ENCODE peak calls at places on chromosomes 2 and 18, in four cellular contexts. G is HepG2, C is K562, D is GM12878. A is an unnamed sample.

GRCh38 chr2:17583166-17583565 is 42.7 kb downstream of the VSNL1 start:
- DNase-seq in G (no peak), D (no peak), C (no peak), A (no peak)

GRCh38 chr18:29147944-29148343 is 971.0 kb upstream of the CDH2 start:
- DNase-seq in C (no peak), D (no peak), G (no peak), A (peak)

GRCh38 chr2:12441750-12442626 is 274.7 kb upstream of the TRIB2 start:
- DNase-seq in G (no peak), D (no peak), C (peak), A (no peak)

GRCh38 chr2:157233506-157233905 is 24.0 kb upstream of the GALNT5 start:
- DNase-seq in C (peak), G (no peak), D (no peak), A (no peak)

GRCh38 chr18:6938003-6938402 is 179.6 kb downstream of the LAMA1 start:
- DNase-seq in C (no peak), D (no peak), G (no peak), A (no peak)

GRCh38 chr18:75111673-75112485 is 97.1 kb downstream of the PTGR3 start:
- DNase-seq in D (no peak), C (no peak), G (no peak), A (no peak)

GRCh38 chr2:188884051-188884450 is 90.1 kb upstream of the COL3A1 start:
- DNase-seq in C (no peak), G (no peak), D (no peak), A (no peak)

GRCh38 chr2:3654031-3654430 is 4.0 kb upstream of the ALLC start:
- DNase-seq in C (no peak), D (no peak), G (no peak), A (no peak)

GRCh38 chr18:55513199-55513598 is 74.8 kb downstream of the TCF4 start:
- DNase-seq in G (no peak), C (no peak), D (no peak), A (no peak)

GRCh38 chr2:46117994-46118393 is 179.2 kb upstream of the EPAS1 start:
- DNase-seq in G (no peak), D (no peak), C (no peak), A (no peak)

GRCh38 chr2:32425719-32426141 is 68.9 kb downstream of the BIRC6 start:
- DNase-seq in G (no peak), C (no peak), D (no peak), A (no peak)

GRCh38 chr2:145729993-145730770 is 1210.3 kb upstream of the ZEB2 start:
- DNase-seq in G (no peak), C (peak), D (no peak), A (no peak)

GRCh38 chr18:60358516-60358915 is 14.1 kb downstream of the MC4R start:
- DNase-seq in G (no peak), D (no peak), C (no peak), A (no peak)

GRCh38 chr18:69082497-69082896 is 284.6 kb downstream of the CCDC102B start:
- DNase-seq in G (no peak), D (no peak), C (no peak), A (no peak)

GRCh38 chr2:71779306-71779855 is 326.0 kb downstream of the DYSF start:
- DNase-seq in G (no peak), D (no peak), C (no peak), A (no peak)

GRCh38 chr2:236748801-236749200 is 179.2 kb downstream of the ACKR3 start:
- DNase-seq in D (no peak), G (no peak), C (no peak), A (no peak)

GRCh38 chr18:24138281-24138883 is 480 bp upstream of the CABYR start:
- DNase-seq in G (no peak), C (no peak), D (no peak), A (no peak)

GRCh38 chr2:85584354-85584856 is at the start of gene VAMP5:
- DNase-seq in C (no peak), D (no peak), G (peak), A (no peak)

GRCh38 chr18:79471048-79471447 is 75.3 kb downstream of the NFATC1 start:
- DNase-seq in G (no peak), C (no peak), D (no peak), A (no peak)

GRCh38 chr2:36530983-36531354 is 67.0 kb downstream of the FEZ2 start:
- DNase-seq in G (no peak), C (no peak), D (no peak), A (no peak)

GRCh38 chr2:216034065-216034464 is 20.7 kb upstream of the MREG start:
- DNase-seq in D (peak), G (peak), C (peak), A (peak)

GRCh38 chr2:177404243-177404642 is 11.7 kb downstream of the AGPS start:
- DNase-seq in G (no peak), D (no peak), C (no peak), A (no peak)

GRCh38 chr18:697771-698170 is 14.7 kb downstream of the ENOSF1 start:
- DNase-seq in C (no peak), D (no peak), G (no peak), A (no peak)

GRCh38 chr2:25313711-25314513 is 27.8 kb downstream of the DNMT3A start:
- DNase-seq in G (no peak), D (no peak), C (no peak), A (no peak)

GRCh38 chr2:160667811-160668210 is 174.2 kb upstream of the RBMS1 start:
- DNase-seq in G (no peak), D (no peak), C (no peak), A (no peak)

GRCh38 chr2:190318931-190319556 is 582 bp downstream of the HIBCH start:
- DNase-seq in D (no peak), G (no peak), C (peak), A (peak)

GRCh38 chr2:9780368-9781130 is 62.7 kb upstream of the TAF1B start:
- DNase-seq in G (no peak), D (no peak), C (no peak), A (no peak)

GRCh38 chr2:9778012-9778411 is 65.3 kb upstream of the TAF1B start:
- DNase-seq in C (peak), D (no peak), G (no peak), A (peak)

GRCh38 chr2:9778471-9779402 is 64.5 kb upstream of the TAF1B start:
- DNase-seq in D (no peak), C (no peak), G (no peak), A (no peak)

GRCh38 chr2:9781252-9781651 is 62.0 kb upstream of the TAF1B start:
- DNase-seq in C (no peak), G (no peak), D (no peak), A (no peak)

DNA sequence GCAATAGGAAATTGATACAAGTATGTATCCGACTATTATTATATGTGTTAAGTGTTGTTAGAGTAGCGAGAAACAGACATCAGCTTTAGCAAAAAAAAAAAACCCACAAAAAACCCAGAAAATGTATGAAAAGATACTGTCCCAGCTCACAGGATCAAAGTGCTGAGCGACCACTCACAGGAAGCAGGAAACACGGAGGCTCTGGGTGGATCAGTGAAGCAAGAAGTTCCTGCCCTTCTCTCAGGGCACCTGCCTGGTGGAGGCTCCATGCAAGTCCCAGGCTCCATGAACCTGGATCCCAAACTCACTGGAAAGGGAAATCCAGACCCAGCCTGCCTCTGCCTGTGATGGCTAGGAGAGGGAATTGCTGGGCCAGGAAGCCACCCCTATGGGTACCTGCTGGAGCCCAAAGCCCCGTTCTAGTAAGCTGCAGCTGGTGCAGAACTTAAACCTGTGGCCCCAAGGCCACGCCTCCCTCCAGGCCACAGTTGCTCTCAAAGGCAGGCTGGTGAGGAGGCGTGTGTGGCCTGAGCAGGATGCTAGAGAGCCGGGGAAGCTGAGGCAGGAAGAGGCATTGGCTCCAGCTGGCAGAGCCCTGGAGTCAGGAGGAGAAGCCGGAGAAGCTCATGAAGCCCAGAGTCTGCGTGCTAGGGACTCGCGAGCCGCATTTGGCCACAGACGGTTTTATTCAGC is 63.6 kb upstream of the TAF1B start:
- DNase-seq in D (no peak), C (no peak), G (no peak), A (no peak)
- TF ChIP-seq TARDBP in D (no peak), C (no peak), G (no peak), A (no peak)

GRCh38 chr2:128560718-128561117 is 242.1 kb upstream of the HS6ST1 start:
- DNase-seq in D (no peak), G (no peak), C (no peak), A (no peak)
- TF ChIP-seq TARDBP in D (no peak), G (no peak), C (no peak), A (no peak)

DNA sequence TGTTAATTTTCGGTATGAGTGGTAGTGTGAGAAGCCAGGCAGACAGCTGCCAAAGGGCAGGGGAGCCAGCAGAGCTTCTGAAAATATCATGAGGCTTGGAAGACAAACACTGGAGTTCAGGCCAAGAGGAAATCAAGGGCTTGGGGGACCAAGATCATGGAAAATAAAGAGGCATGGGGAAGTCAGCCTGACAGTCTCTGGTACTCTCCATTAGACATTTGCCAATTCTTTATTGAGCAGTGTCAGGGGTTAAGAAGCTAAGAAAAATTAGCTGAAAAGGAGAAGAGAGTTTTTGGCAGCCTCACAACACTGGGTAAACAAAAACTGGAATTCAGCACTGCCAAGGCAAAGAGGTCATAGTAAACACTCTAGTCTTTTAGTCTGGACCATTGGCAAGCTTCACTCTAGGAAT is 612.7 kb downstream of the EPHA4 start:
- DNase-seq in C (no peak), G (no peak), D (no peak), A (no peak)
- TF ChIP-seq TARDBP in C (no peak), G (no peak), D (no peak), A (no peak)

DNA sequence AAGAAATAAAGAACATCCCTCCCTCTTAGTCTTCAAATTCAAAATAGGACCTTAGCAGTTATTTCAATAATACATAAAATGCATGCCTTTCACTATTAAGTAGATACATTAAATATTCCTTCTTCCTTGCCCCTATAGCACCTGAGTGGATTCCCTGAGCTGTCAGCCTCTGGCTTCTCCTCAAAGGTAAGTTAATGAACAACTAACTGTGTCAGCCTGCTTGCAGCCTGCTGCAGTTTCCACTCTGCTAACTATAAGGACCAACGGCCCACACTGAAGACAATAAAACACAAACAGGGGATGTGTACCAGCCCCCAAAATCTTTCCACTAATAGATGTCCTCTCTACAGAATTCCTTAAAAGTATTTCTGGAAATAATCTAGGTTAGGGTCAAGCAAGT is 5.0 kb downstream of the KCTD1 start:
- DNase-seq in D (no peak), G (peak), C (no peak), A (no peak)
- TF ChIP-seq TARDBP in D (no peak), G (no peak), C (no peak), A (no peak)

GRCh38 chr2:205712508-205712907 is 30.2 kb downstream of the NRP2 start:
- DNase-seq in G (no peak), C (no peak), D (no peak), A (no peak)
- TF ChIP-seq TARDBP in G (no peak), C (no peak), D (no peak), A (no peak)

GRCh38 chr2:48045613-48046012 is 139.3 kb upstream of the FBXO11 start:
- DNase-seq in C (no peak), G (no peak), D (peak), A (no peak)

GRCh38 chr2:48048725-48049124 is 142.4 kb upstream of the FBXO11 start:
- DNase-seq in G (no peak), D (no peak), C (no peak), A (no peak)

GRCh38 chr2:48049371-48049770 is 143.1 kb upstream of the FBXO11 start:
- DNase-seq in C (no peak), G (no peak), D (no peak), A (no peak)

GRCh38 chr2:48050711-48051110 is 144.4 kb upstream of the FBXO11 start:
- DNase-seq in D (no peak), G (no peak), C (no peak), A (no peak)
- TF ChIP-seq TARDBP in D (no peak), G (no peak), C (no peak), A (no peak)

DNA sequence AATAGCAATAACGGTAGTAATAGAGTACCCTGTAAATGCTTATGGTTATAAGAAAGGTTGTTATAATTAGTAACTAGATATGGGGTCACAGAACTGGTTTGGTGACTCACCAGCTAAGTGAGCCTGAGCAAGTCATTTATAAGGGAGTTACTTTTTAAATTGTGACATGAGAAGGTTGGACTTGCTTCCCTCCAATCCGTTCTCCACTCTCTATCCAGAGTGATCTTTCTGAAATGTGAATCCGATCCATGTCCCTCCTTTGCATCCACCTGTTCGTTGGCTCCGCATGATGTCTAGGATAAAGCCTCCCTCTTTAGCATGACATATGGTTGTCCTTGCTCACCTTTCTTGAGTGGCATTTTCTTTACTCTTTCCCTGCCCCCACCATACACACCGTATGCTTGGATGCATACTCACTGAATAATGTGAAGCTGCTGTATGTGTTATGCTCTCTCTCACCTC is 83.1 kb downstream of the CDC42EP3 start:
- DNase-seq in C (no peak), D (no peak), G (no peak), A (no peak)
- TF ChIP-seq TARDBP in C (no peak), D (no peak), G (no peak), A (no peak)